ENCODE peak calls at places on chromosomes 11 and 22, in seven cellular contexts. One of them, this sample, is unnamed. For H3K4me1, the result is how much of the 10 kb centered on the place peaks cover.

GRCh38 chr11:35615911-35616900 is 2.1 kb upstream of the FJX1 start:
- DNase-seq in stomach: no peak
- DNase-seq in K562: peak
- DNase-seq in transverse colon: no peak
- DNase-seq in suprapubic skin: no peak
- DNase-seq in upper lobe of left lung: no peak
- DNase-seq in HepG2: peak
- DNase-seq in this sample: no peak

GRCh38 chr22:46308283-46308988 is 11.8 kb downstream of the GTSE1 start:
- DNase-seq in stomach: no peak
- DNase-seq in K562: no peak
- DNase-seq in transverse colon: no peak
- DNase-seq in suprapubic skin: no peak
- DNase-seq in upper lobe of left lung: no peak
- DNase-seq in HepG2: no peak
- DNase-seq in this sample: no peak

GRCh38 chr11:43687120-43687791 is 6.7 kb downstream of the HSD17B12 start:
- DNase-seq in stomach: peak
- DNase-seq in K562: no peak
- DNase-seq in transverse colon: no peak
- DNase-seq in suprapubic skin: no peak
- DNase-seq in upper lobe of left lung: no peak
- DNase-seq in HepG2: no peak
- DNase-seq in this sample: no peak

GRCh38 chr11:2772544-2773031 is 72.8 kb upstream of the KCNQ1OT1 start:
- DNase-seq in stomach: peak
- DNase-seq in K562: no peak
- DNase-seq in transverse colon: peak
- DNase-seq in suprapubic skin: peak
- DNase-seq in upper lobe of left lung: no peak
- DNase-seq in HepG2: no peak
- DNase-seq in this sample: no peak

GRCh38 chr11:11789735-11790369 is 51.9 kb upstream of the USP47 start:
- DNase-seq in stomach: no peak
- DNase-seq in K562: peak
- DNase-seq in transverse colon: no peak
- DNase-seq in suprapubic skin: no peak
- DNase-seq in upper lobe of left lung: no peak
- DNase-seq in HepG2: no peak
- DNase-seq in this sample: no peak

GRCh38 chr22:29625090-29625825 is 21.8 kb downstream of the NF2 start:
- DNase-seq in stomach: peak
- DNase-seq in K562: peak
- DNase-seq in transverse colon: peak
- DNase-seq in suprapubic skin: no peak
- DNase-seq in upper lobe of left lung: no peak
- DNase-seq in HepG2: peak
- DNase-seq in this sample: peak

GRCh38 chr22:49936018-49936972 is 17.9 kb downstream of the CRELD2 start:
- DNase-seq in stomach: peak
- DNase-seq in K562: peak
- DNase-seq in transverse colon: peak
- DNase-seq in suprapubic skin: peak
- DNase-seq in upper lobe of left lung: peak
- DNase-seq in HepG2: peak
- DNase-seq in this sample: peak

GRCh38 chr11:69943066-69943465 is 123.8 kb upstream of the FGF3 start:
- DNase-seq in stomach: peak
- DNase-seq in K562: no peak
- DNase-seq in transverse colon: no peak
- DNase-seq in suprapubic skin: no peak
- DNase-seq in upper lobe of left lung: no peak
- DNase-seq in HepG2: peak
- DNase-seq in this sample: peak

GRCh38 chr11:94740975-94741707 is 27.0 kb upstream of the AMOTL1 start:
- DNase-seq in stomach: no peak
- DNase-seq in K562: peak
- DNase-seq in transverse colon: no peak
- DNase-seq in suprapubic skin: no peak
- DNase-seq in upper lobe of left lung: peak
- DNase-seq in HepG2: peak
- DNase-seq in this sample: peak

GRCh38 chr11:79258606-79259005 is 182.2 kb downstream of the TENM4 start:
- DNase-seq in stomach: no peak
- DNase-seq in K562: no peak
- DNase-seq in transverse colon: no peak
- DNase-seq in suprapubic skin: no peak
- DNase-seq in upper lobe of left lung: no peak
- DNase-seq in HepG2: no peak
- DNase-seq in this sample: no peak

GRCh38 chr11:11148104-11148509 is 204.9 kb downstream of the CSNK2A3 start:
- DNase-seq in stomach: no peak
- DNase-seq in K562: no peak
- DNase-seq in transverse colon: peak
- DNase-seq in suprapubic skin: no peak
- DNase-seq in upper lobe of left lung: no peak
- DNase-seq in HepG2: no peak
- DNase-seq in this sample: peak

GRCh38 chr11:75400110-75400865 is 970 bp downstream of the RPS3 start:
- DNase-seq in stomach: no peak
- DNase-seq in K562: no peak
- DNase-seq in transverse colon: no peak
- DNase-seq in suprapubic skin: no peak
- DNase-seq in upper lobe of left lung: no peak
- DNase-seq in HepG2: peak
- DNase-seq in this sample: no peak

GRCh38 chr11:68678031-68678441 is 6.3 kb upstream of the GAL start:
- DNase-seq in stomach: no peak
- DNase-seq in K562: no peak
- DNase-seq in transverse colon: peak
- DNase-seq in suprapubic skin: peak
- DNase-seq in upper lobe of left lung: no peak
- DNase-seq in HepG2: no peak
- DNase-seq in this sample: peak

GRCh38 chr22:33210129-33210784 is 152.1 kb upstream of the SYN3 start:
- DNase-seq in stomach: no peak
- DNase-seq in K562: peak
- DNase-seq in transverse colon: peak
- DNase-seq in suprapubic skin: no peak
- DNase-seq in upper lobe of left lung: peak
- DNase-seq in HepG2: peak
- DNase-seq in this sample: no peak

GRCh38 chr11:88035271-88035670 is 140.0 kb downstream of the RAB38 start:
- DNase-seq in stomach: no peak
- DNase-seq in K562: no peak
- DNase-seq in transverse colon: no peak
- DNase-seq in suprapubic skin: no peak
- DNase-seq in upper lobe of left lung: no peak
- DNase-seq in HepG2: no peak
- DNase-seq in this sample: no peak

GRCh38 chr11:57427692-57428082 is 766 bp upstream of the SLC43A3 start:
- DNase-seq in stomach: peak
- DNase-seq in K562: no peak
- DNase-seq in transverse colon: peak
- DNase-seq in suprapubic skin: peak
- DNase-seq in upper lobe of left lung: no peak
- DNase-seq in HepG2: no peak
- DNase-seq in this sample: peak

GRCh38 chr22:41700105-41700358 is 729 bp downstream of the MEI1 start:
- DNase-seq in stomach: no peak
- DNase-seq in K562: no peak
- DNase-seq in transverse colon: no peak
- DNase-seq in suprapubic skin: no peak
- DNase-seq in upper lobe of left lung: no peak
- DNase-seq in HepG2: no peak
- DNase-seq in this sample: no peak

GRCh38 chr22:41696714-41697113 is 2.6 kb upstream of the MEI1 start:
- DNase-seq in stomach: no peak
- DNase-seq in K562: no peak
- DNase-seq in transverse colon: peak
- DNase-seq in suprapubic skin: no peak
- DNase-seq in upper lobe of left lung: peak
- DNase-seq in HepG2: no peak
- DNase-seq in this sample: peak

GRCh38 chr22:41697126-41697775 is 2.1 kb upstream of the MEI1 start:
- DNase-seq in stomach: peak
- DNase-seq in K562: peak
- DNase-seq in transverse colon: peak
- DNase-seq in suprapubic skin: peak
- DNase-seq in upper lobe of left lung: peak
- DNase-seq in HepG2: peak
- DNase-seq in this sample: peak

GRCh38 chr22:41702763-41703162 is 3.5 kb downstream of the MEI1 start:
- DNase-seq in stomach: no peak
- DNase-seq in K562: no peak
- DNase-seq in transverse colon: no peak
- DNase-seq in suprapubic skin: no peak
- DNase-seq in upper lobe of left lung: no peak
- DNase-seq in HepG2: no peak
- DNase-seq in this sample: no peak

GRCh38 chr22:41699264-41700104 is at the start of gene MEI1:
- DNase-seq in stomach: peak
- DNase-seq in K562: no peak
- DNase-seq in transverse colon: peak
- DNase-seq in suprapubic skin: peak
- DNase-seq in upper lobe of left lung: peak
- DNase-seq in HepG2: no peak
- DNase-seq in this sample: peak
- TF ChIP-seq POLR2AphosphoS5 in stomach: peak
- TF ChIP-seq POLR2AphosphoS5 in K562: no peak
- TF ChIP-seq POLR2AphosphoS5 in transverse colon: no peak
- TF ChIP-seq POLR2AphosphoS5 in suprapubic skin: no peak
- TF ChIP-seq POLR2AphosphoS5 in upper lobe of left lung: no peak
- TF ChIP-seq POLR2AphosphoS5 in HepG2: no peak
- TF ChIP-seq POLR2AphosphoS5 in this sample: no peak

GRCh38 chr22:44661070-44661469 is 40.9 kb upstream of the PRR5 start:
- DNase-seq in stomach: no peak
- DNase-seq in K562: no peak
- DNase-seq in transverse colon: no peak
- DNase-seq in suprapubic skin: no peak
- DNase-seq in upper lobe of left lung: no peak
- DNase-seq in HepG2: no peak
- DNase-seq in this sample: no peak

GRCh38 chr22:44660051-44660830 is 41.8 kb upstream of the PRR5 start:
- DNase-seq in stomach: no peak
- DNase-seq in K562: no peak
- DNase-seq in transverse colon: no peak
- DNase-seq in suprapubic skin: no peak
- DNase-seq in upper lobe of left lung: no peak
- DNase-seq in HepG2: no peak
- DNase-seq in this sample: peak

GRCh38 chr22:44663256-44663999 is 38.6 kb upstream of the PRR5 start:
- DNase-seq in stomach: no peak
- DNase-seq in K562: no peak
- DNase-seq in transverse colon: no peak
- DNase-seq in suprapubic skin: no peak
- DNase-seq in upper lobe of left lung: no peak
- DNase-seq in HepG2: no peak
- DNase-seq in this sample: peak

GRCh38 chr22:44664149-44664548 is 37.9 kb upstream of the PRR5 start:
- DNase-seq in stomach: peak
- DNase-seq in K562: no peak
- DNase-seq in transverse colon: peak
- DNase-seq in suprapubic skin: no peak
- DNase-seq in upper lobe of left lung: no peak
- DNase-seq in HepG2: no peak
- DNase-seq in this sample: peak

GRCh38 chr22:44661659-44662569 is 40.1 kb upstream of the PRR5 start:
- DNase-seq in stomach: no peak
- DNase-seq in K562: no peak
- DNase-seq in transverse colon: no peak
- DNase-seq in suprapubic skin: no peak
- DNase-seq in upper lobe of left lung: no peak
- DNase-seq in HepG2: no peak
- DNase-seq in this sample: peak
- H3K4me1 ChIP-seq in stomach: half or more
- H3K4me1 ChIP-seq in K562: under half
- H3K4me1 ChIP-seq in transverse colon: under half
- H3K4me1 ChIP-seq in suprapubic skin: under half
- H3K4me1 ChIP-seq in upper lobe of left lung: under half
- H3K4me1 ChIP-seq in HepG2: under half
- H3K4me1 ChIP-seq in this sample: under half

GRCh38 chr22:26651840-26652239 is 5.5 kb upstream of the MIAT start:
- DNase-seq in stomach: no peak
- DNase-seq in K562: no peak
- DNase-seq in transverse colon: no peak
- DNase-seq in suprapubic skin: no peak
- DNase-seq in upper lobe of left lung: no peak
- DNase-seq in HepG2: no peak
- DNase-seq in this sample: no peak

GRCh38 chr22:26650722-26651421 is 6.5 kb upstream of the MIAT start:
- DNase-seq in stomach: no peak
- DNase-seq in K562: peak
- DNase-seq in transverse colon: no peak
- DNase-seq in suprapubic skin: no peak
- DNase-seq in upper lobe of left lung: no peak
- DNase-seq in HepG2: no peak
- DNase-seq in this sample: no peak

GRCh38 chr22:26648761-26649363 is 8.5 kb upstream of the MIAT start:
- DNase-seq in stomach: no peak
- DNase-seq in K562: no peak
- DNase-seq in transverse colon: no peak
- DNase-seq in suprapubic skin: no peak
- DNase-seq in upper lobe of left lung: no peak
- DNase-seq in HepG2: no peak
- DNase-seq in this sample: no peak

GRCh38 chr22:26646158-26646557 is 11.2 kb upstream of the MIAT start:
- DNase-seq in stomach: no peak
- DNase-seq in K562: no peak
- DNase-seq in transverse colon: no peak
- DNase-seq in suprapubic skin: no peak
- DNase-seq in upper lobe of left lung: no peak
- DNase-seq in HepG2: no peak
- DNase-seq in this sample: no peak

GRCh38 chr22:26648011-26648497 is 9.3 kb upstream of the MIAT start:
- DNase-seq in stomach: no peak
- DNase-seq in K562: no peak
- DNase-seq in transverse colon: peak
- DNase-seq in suprapubic skin: no peak
- DNase-seq in upper lobe of left lung: peak
- DNase-seq in HepG2: no peak
- DNase-seq in this sample: no peak
- TF ChIP-seq EP300 in stomach: no peak
- TF ChIP-seq EP300 in K562: no peak
- TF ChIP-seq EP300 in transverse colon: no peak
- TF ChIP-seq EP300 in suprapubic skin: no peak
- TF ChIP-seq EP300 in upper lobe of left lung: no peak
- TF ChIP-seq EP300 in HepG2: no peak
- TF ChIP-seq EP300 in this sample: no peak

DNA sequence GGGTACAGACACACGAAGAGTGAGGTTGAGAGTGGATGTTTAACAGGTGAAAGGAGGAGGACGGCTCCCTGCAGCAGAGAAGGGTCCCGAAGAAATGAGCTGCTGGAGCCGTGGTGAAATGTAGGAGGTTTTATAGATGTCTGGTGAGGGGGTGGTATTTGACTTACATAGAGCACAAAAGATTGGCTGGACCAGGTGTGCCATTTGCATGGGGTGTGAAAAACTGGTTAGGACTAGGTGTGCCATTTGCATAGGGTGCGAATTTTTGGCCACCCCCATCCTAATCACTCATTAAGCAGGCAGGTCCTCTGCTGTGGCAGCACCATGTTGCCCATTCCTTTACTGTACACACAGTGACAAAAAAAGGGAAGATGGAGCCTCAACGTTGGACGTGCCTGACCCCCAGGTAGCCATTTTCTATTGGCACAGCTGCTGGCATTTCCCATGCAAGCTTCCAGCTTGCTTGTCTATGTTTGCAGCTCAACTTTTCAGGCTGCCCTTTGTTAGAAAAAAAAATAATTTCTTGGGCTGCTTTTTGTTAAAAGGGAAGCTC is 581.7 kb upstream of the B3GAT1 start:
- DNase-seq in stomach: no peak
- DNase-seq in K562: no peak
- DNase-seq in transverse colon: no peak
- DNase-seq in suprapubic skin: no peak
- DNase-seq in upper lobe of left lung: no peak
- DNase-seq in HepG2: no peak
- DNase-seq in this sample: no peak
- TF ChIP-seq POLR2AphosphoS5 in stomach: no peak
- TF ChIP-seq POLR2AphosphoS5 in K562: no peak
- TF ChIP-seq POLR2AphosphoS5 in transverse colon: no peak
- TF ChIP-seq POLR2AphosphoS5 in suprapubic skin: no peak
- TF ChIP-seq POLR2AphosphoS5 in upper lobe of left lung: no peak
- TF ChIP-seq POLR2AphosphoS5 in HepG2: no peak
- TF ChIP-seq POLR2AphosphoS5 in this sample: no peak